ENCODE peak calls at places on chromosomes 16 and 17, in four cellular contexts. W is PC-3, A is HCT116, H is PC-9. L is an unnamed sample. For H3K9me2, the result is how much of the 10 kb centered on the place peaks cover.

GRCh38 chr17:81422776-81423697 is 27.8 kb downstream of the BAHCC1 start:
- DNase-seq in A (peak), W (peak), H (peak), L (no peak)

GRCh38 chr16:1989826-1990335 is at the start of gene SYNGR3:
- DNase-seq in W (peak), H (no peak), A (no peak), L (peak)

GRCh38 chr16:48123104-48123788 is 32.5 kb downstream of the ABCC12 start:
- DNase-seq in W (peak), A (peak), H (peak), L (no peak)

GRCh38 chr16:81532491-81533174 is 88.0 kb downstream of the CMIP start:
- DNase-seq in W (no peak), H (no peak), A (no peak), L (no peak)

GRCh38 chr16:75402821-75403475 is 30.4 kb downstream of the CFDP1 start:
- DNase-seq in A (peak), W (peak), H (peak), L (peak)

GRCh38 chr16:82671743-82672142 is 45.0 kb downstream of the CDH13 start:
- DNase-seq in W (peak), A (no peak), H (no peak), L (peak)

GRCh38 chr17:55437165-55437605 is 15.6 kb upstream of the MMD start:
- DNase-seq in W (no peak), A (no peak), H (no peak), L (peak)

GRCh38 chr17:79024901-79025737 is 1.1 kb downstream of the C1QTNF1 start:
- DNase-seq in H (no peak), W (peak), A (no peak), L (no peak)

GRCh38 chr16:27963471-27963965 is 100.0 kb downstream of the GSG1L start:
- DNase-seq in W (no peak), H (no peak), A (no peak), L (no peak)

GRCh38 chr16:78045865-78046581 is 23.7 kb downstream of the CLEC3A start:
- DNase-seq in W (peak), H (no peak), A (no peak), L (no peak)

GRCh38 chr17:31397256-31397939 is 5.9 kb downstream of the RAB11FIP4 start:
- DNase-seq in H (no peak), A (no peak), W (no peak), L (no peak)

GRCh38 chr16:84832488-84833141 is 12.8 kb downstream of the CRISPLD2 start:
- DNase-seq in W (no peak), H (no peak), A (no peak), L (no peak)

GRCh38 chr17:2853722-2854580 is 57.7 kb downstream of the RAP1GAP2 start:
- DNase-seq in W (peak), A (no peak), H (no peak), L (no peak)

GRCh38 chr16:79366635-79367034 is 233.9 kb downstream of the MAF start:
- DNase-seq in W (no peak), A (no peak), H (no peak), L (no peak)
- H3K9me2 ChIP-seq in W (under half), A (under half), H (under half), L (under half)

GRCh38 chr16:69522041-69522578 is 43.7 kb upstream of the NFAT5 start:
- DNase-seq in A (no peak), H (no peak), W (no peak), L (no peak)

GRCh38 chr16:69520413-69520799 is 45.4 kb upstream of the NFAT5 start:
- DNase-seq in A (no peak), H (no peak), W (no peak), L (no peak)

GRCh38 chr16:69523571-69523970 is 42.2 kb upstream of the NFAT5 start:
- DNase-seq in A (no peak), W (no peak), H (no peak), L (no peak)

GRCh38 chr16:69522732-69523404 is 42.9 kb upstream of the NFAT5 start:
- DNase-seq in A (peak), W (no peak), H (no peak), L (peak)

DNA sequence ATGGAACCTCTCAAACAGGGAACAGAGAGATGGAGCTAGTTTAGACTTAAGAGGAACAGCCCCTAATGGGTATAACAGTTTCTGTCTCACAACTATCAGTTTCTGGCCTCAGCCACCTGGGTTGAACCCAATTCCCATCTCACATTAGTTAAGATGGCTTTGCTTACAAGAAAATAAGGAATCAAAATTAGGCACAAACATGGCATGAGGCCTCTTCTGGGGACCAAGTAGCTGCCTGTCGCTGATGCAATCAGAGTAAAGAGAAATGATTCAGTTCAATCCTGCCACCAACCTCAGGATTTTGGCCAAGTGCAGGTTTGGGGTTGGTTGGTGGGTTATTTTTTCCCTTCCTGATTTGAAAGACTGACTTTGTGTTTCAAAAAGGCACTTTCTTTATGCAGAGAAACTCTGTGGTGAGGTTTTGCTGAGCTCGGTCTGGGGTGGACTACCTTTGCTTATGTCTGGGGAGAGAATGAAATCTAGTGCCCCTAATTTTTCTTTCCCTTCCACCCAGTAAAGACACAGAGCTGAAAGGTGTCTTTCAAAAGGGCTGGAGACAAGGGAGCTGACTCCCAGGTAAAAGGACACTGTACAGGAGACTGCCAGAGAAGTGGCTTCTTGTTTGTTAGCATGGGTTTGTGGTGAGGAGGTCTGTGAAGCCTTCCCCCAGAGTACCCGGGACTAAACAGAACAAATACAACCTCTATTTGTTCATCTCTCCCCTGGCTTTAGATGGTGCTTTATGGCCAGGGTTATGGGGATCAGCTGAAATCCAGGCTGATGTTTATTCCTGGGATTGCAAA is 44.8 kb upstream of the NFAT5 start:
- DNase-seq in A (no peak), H (no peak), W (no peak), L (peak)
- H3K27ac ChIP-seq in A (peak), H (peak), W (no peak), L (no peak)

GRCh38 chr17:61286449-61286848 is 113.2 kb upstream of the TBX2 start:
- DNase-seq in W (no peak), H (no peak), A (no peak), L (no peak)
- H3K9me2 ChIP-seq in W (under half), H (under half), A (under half), L (under half)

GRCh38 chr17:76584427-76585047 is 1.1 kb downstream of the ST6GALNAC2 start:
- DNase-seq in A (no peak), H (no peak), W (no peak), L (no peak)

GRCh38 chr17:76585649-76586593 is at the start of gene ST6GALNAC2:
- DNase-seq in A (peak), W (peak), H (peak), L (peak)

GRCh38 chr17:76585048-76585648 is 512 bp downstream of the ST6GALNAC2 start:
- DNase-seq in W (no peak), A (no peak), H (no peak), L (no peak)

GRCh38 chr17:76581515-76581914 is 4.1 kb downstream of the ST6GALNAC2 start:
- DNase-seq in H (no peak), W (no peak), A (no peak), L (no peak)

GRCh38 chr17:76582660-76583059 is 3.0 kb downstream of the ST6GALNAC2 start:
- DNase-seq in H (no peak), A (no peak), W (no peak), L (no peak)
- H3K27ac ChIP-seq in H (no peak), A (no peak), W (no peak), L (no peak)

GRCh38 chr17:44987194-44987882 is 19.2 kb upstream of the C1QL1 start:
- DNase-seq in H (no peak), W (no peak), A (no peak), L (no peak)
- H3K9me2 ChIP-seq in H (under half), W (under half), A (under half), L (under half)

DNA sequence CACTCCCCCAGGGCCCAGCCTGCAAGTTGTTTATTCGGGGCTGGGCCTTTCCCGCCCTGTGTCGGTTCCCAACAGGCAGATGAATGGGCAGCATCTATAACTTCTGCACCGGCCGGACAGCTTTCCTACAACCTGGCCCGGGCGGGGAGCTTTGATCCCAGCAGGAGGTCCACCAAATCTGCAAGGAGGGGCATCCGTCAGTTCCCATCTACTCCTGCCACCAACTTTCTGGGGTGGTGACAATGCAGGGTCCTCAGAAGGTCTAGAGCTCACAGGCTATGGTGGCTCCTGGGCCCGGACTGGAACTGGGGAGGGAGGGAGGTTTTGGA is 211.9 kb downstream of the NTN1 start:
- DNase-seq in W (no peak), A (no peak), H (no peak), L (no peak)
- H3K27ac ChIP-seq in W (no peak), A (no peak), H (no peak), L (no peak)

DNA sequence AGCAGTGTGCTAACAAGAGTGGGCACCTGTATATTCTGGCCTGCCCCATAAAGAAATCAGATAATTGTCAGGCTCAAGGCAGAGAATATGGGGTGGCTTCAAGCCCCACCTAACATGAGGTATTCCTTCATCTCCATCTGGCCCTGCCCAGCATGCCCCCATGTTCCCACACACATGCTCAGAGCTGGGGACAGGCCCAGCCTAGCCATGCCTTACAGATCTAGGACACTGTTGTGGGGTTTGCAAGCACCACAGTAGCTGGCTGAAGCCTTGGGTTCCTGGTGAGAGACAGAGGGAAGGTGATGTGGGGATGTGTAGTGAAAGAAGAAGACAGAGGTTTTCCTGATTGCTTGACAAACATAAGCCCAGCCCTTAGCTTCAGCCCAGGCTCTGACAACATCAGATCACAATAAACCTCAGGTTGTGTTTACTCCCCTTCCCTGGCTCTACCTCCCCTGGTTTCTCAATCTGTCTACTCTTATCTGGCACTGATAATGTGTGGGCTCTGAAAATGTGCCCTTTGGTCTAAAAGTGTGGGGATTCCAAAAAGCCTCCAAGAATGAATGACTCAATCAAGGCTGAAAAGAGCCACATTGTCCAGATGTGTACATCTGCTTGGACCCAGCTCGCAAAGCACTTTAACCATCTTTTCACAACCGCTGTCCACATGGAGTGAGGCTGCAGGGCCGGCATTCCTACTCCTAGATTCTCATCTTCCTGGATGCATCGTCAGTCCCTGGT is 34.4 kb downstream of the CDRT4 start:
- DNase-seq in W (no peak), H (no peak), A (no peak), L (no peak)
- H3K9me2 ChIP-seq in W (under half), H (under half), A (under half), L (under half)

DNA sequence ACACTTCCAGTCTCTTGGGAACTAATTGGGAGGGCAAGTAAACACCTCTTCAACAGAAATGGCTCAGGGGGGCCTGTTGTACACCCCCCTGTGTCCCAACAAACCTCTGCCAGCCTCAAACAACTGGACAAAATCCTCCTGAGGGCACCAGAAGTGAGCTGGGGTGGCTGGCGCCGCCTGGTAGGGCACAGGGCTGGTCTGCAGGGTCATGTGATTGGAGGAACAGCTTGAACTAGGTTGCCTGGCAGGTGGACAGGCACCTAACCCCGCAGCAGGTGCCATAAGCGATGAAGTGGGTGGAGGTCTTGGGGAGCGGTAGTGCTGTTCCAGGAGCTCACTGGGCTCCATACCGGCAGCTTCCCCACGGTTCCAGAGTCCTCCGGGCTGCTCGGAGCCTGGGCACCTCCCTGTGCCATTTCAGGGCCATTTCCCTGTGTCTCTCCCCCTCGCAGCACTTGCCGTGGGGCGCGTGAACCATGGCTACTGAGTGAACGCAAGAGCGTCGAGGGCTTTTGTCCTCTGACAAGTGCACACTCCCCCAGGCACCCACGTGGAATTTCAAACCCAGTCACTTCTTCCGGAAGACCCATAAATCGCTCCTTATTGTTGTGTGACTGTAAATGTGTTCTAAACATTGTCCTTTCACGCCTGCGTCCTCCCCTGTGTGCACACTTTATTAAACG is 101.5 kb downstream of the SEC14L1 start:
- DNase-seq in W (no peak), H (no peak), A (no peak), L (no peak)
- H3K27ac ChIP-seq in W (no peak), H (no peak), A (no peak), L (no peak)

GRCh38 chr16:56424404-56424765 is 960 bp downstream of the AMFR start:
- DNase-seq in W (no peak), A (no peak), H (no peak), L (no peak)
- H3K9me2 ChIP-seq in W (under half), A (under half), H (under half), L (under half)

GRCh38 chr17:37816951-37817350 is 72.1 kb upstream of the HNF1B start:
- DNase-seq in A (no peak), W (no peak), H (no peak), L (peak)
- H3K27ac ChIP-seq in A (no peak), W (no peak), H (no peak), L (peak)

L was measured in Karpas-422.